ENCODE peak calls at places on chromosomes 12 and 14, in four cellular contexts. One of them, this sample, is unnamed.

GRCh38 chr12:121579190-121579791 is 1.5 kb downstream of the KDM2B start:
- DNase-seq in AG08396: peak; percentile 43
- DNase-seq in activated CD4-positive, alpha-beta T cell treated with anti-CD3 and anti-CD28 coated beads, Interleukin-2, amount 10 ng/mL, durations not matched to agents 7 days and 5 days: peak; percentile 38
- DNase-seq in effector CD4-positive, alpha-beta T cell: peak; percentile 18
- DNase-seq in this sample: no peak

GRCh38 chr12:20444595-20445170 is 76.3 kb downstream of the PDE3A start:
- DNase-seq in AG08396: no peak
- DNase-seq in activated CD4-positive, alpha-beta T cell treated with anti-CD3 and anti-CD28 coated beads, Interleukin-2, amount 10 ng/mL, durations not matched to agents 7 days and 5 days: no peak
- DNase-seq in effector CD4-positive, alpha-beta T cell: no peak
- DNase-seq in this sample: no peak

GRCh38 chr14:68404652-68405183 is 388.1 kb downstream of the ZFP36L1 start:
- DNase-seq in AG08396: no peak
- DNase-seq in activated CD4-positive, alpha-beta T cell treated with anti-CD3 and anti-CD28 coated beads, Interleukin-2, amount 10 ng/mL, durations not matched to agents 7 days and 5 days: no peak
- DNase-seq in effector CD4-positive, alpha-beta T cell: no peak
- DNase-seq in this sample: no peak

GRCh38 chr12:93778306-93778705 is 101.1 kb downstream of the CRADD start:
- DNase-seq in AG08396: peak; percentile 57
- DNase-seq in activated CD4-positive, alpha-beta T cell treated with anti-CD3 and anti-CD28 coated beads, Interleukin-2, amount 10 ng/mL, durations not matched to agents 7 days and 5 days: no peak
- DNase-seq in effector CD4-positive, alpha-beta T cell: no peak
- DNase-seq in this sample: no peak

GRCh38 chr12:1059162-1059561 is 68.1 kb downstream of the ERC1 start:
- DNase-seq in AG08396: no peak
- DNase-seq in activated CD4-positive, alpha-beta T cell treated with anti-CD3 and anti-CD28 coated beads, Interleukin-2, amount 10 ng/mL, durations not matched to agents 7 days and 5 days: no peak
- DNase-seq in effector CD4-positive, alpha-beta T cell: no peak
- DNase-seq in this sample: no peak

GRCh38 chr12:57632369-57632897 is 568 bp downstream of the B4GALNT1 start:
- DNase-seq in AG08396: peak; percentile 51
- DNase-seq in activated CD4-positive, alpha-beta T cell treated with anti-CD3 and anti-CD28 coated beads, Interleukin-2, amount 10 ng/mL, durations not matched to agents 7 days and 5 days: no peak
- DNase-seq in effector CD4-positive, alpha-beta T cell: no peak
- DNase-seq in this sample: no peak

GRCh38 chr12:57738661-57739237 is at the start of gene AGAP2:
- DNase-seq in AG08396: no peak
- DNase-seq in activated CD4-positive, alpha-beta T cell treated with anti-CD3 and anti-CD28 coated beads, Interleukin-2, amount 10 ng/mL, durations not matched to agents 7 days and 5 days: no peak
- DNase-seq in effector CD4-positive, alpha-beta T cell: no peak
- DNase-seq in this sample: no peak

GRCh38 chr14:74240794-74241610 is 1.8 kb downstream of the VSX2 start:
- DNase-seq in AG08396: peak; percentile 43
- DNase-seq in activated CD4-positive, alpha-beta T cell treated with anti-CD3 and anti-CD28 coated beads, Interleukin-2, amount 10 ng/mL, durations not matched to agents 7 days and 5 days: no peak
- DNase-seq in effector CD4-positive, alpha-beta T cell: no peak
- DNase-seq in this sample: no peak

GRCh38 chr12:89454080-89454848 is 70.3 kb downstream of the GALNT4 start:
- DNase-seq in AG08396: no peak
- DNase-seq in activated CD4-positive, alpha-beta T cell treated with anti-CD3 and anti-CD28 coated beads, Interleukin-2, amount 10 ng/mL, durations not matched to agents 7 days and 5 days: no peak
- DNase-seq in effector CD4-positive, alpha-beta T cell: no peak
- DNase-seq in this sample: no peak

GRCh38 chr12:28374556-28374955 is 184.3 kb downstream of the CCDC91 start:
- DNase-seq in AG08396: peak; percentile 5
- DNase-seq in activated CD4-positive, alpha-beta T cell treated with anti-CD3 and anti-CD28 coated beads, Interleukin-2, amount 10 ng/mL, durations not matched to agents 7 days and 5 days: no peak
- DNase-seq in effector CD4-positive, alpha-beta T cell: no peak
- DNase-seq in this sample: no peak

GRCh38 chr12:111598637-111599458 is at the start of gene ATXN2:
- DNase-seq in AG08396: peak; percentile 92
- DNase-seq in activated CD4-positive, alpha-beta T cell treated with anti-CD3 and anti-CD28 coated beads, Interleukin-2, amount 10 ng/mL, durations not matched to agents 7 days and 5 days: peak; percentile 68
- DNase-seq in effector CD4-positive, alpha-beta T cell: peak; percentile 63
- DNase-seq in this sample: no peak

GRCh38 chr12:12686472-12686871 is 9.5 kb downstream of the GPR19 start:
- DNase-seq in AG08396: no peak
- DNase-seq in activated CD4-positive, alpha-beta T cell treated with anti-CD3 and anti-CD28 coated beads, Interleukin-2, amount 10 ng/mL, durations not matched to agents 7 days and 5 days: no peak
- DNase-seq in effector CD4-positive, alpha-beta T cell: no peak
- DNase-seq in this sample: no peak

GRCh38 chr12:130335517-130336392 is 1.9 kb upstream of the PIWIL1 start:
- DNase-seq in AG08396: peak; percentile 56
- DNase-seq in activated CD4-positive, alpha-beta T cell treated with anti-CD3 and anti-CD28 coated beads, Interleukin-2, amount 10 ng/mL, durations not matched to agents 7 days and 5 days: peak; percentile 50
- DNase-seq in effector CD4-positive, alpha-beta T cell: no peak
- DNase-seq in this sample: no peak

GRCh38 chr12:104137175-104137901 is 672 bp downstream of the NFYB start:
- DNase-seq in AG08396: peak; percentile 49
- DNase-seq in activated CD4-positive, alpha-beta T cell treated with anti-CD3 and anti-CD28 coated beads, Interleukin-2, amount 10 ng/mL, durations not matched to agents 7 days and 5 days: peak; percentile 57
- DNase-seq in effector CD4-positive, alpha-beta T cell: peak; percentile 28
- DNase-seq in this sample: peak; percentile 25